ENCODE peak calls at places on chromosome X, in eight cellular contexts. One of them, this sample, is unnamed.

GRCh38 chrX:17372052-17372451 is 2.9 kb upstream of the NHS start:
- DNase-seq in Calu3: no peak
- DNase-seq in endothelial cell: no peak
- DNase-seq in CD4-positive, alpha-beta T cell: no peak
- DNase-seq in RWPE1: no peak
- DNase-seq in lung: no peak
- DNase-seq in psoas muscle: no peak
- DNase-seq in breast epithelium: no peak
- DNase-seq in this sample: no peak

GRCh38 chrX:155857561-155857960 is 23.6 kb upstream of the VAMP7 start:
- DNase-seq in Calu3: peak
- DNase-seq in endothelial cell: no peak
- DNase-seq in CD4-positive, alpha-beta T cell: no peak
- DNase-seq in RWPE1: no peak
- DNase-seq in lung: no peak
- DNase-seq in psoas muscle: no peak
- DNase-seq in breast epithelium: no peak
- DNase-seq in this sample: peak

GRCh38 chrX:45750639-45751038 is 550.0 kb upstream of the DIPK2B start:
- DNase-seq in Calu3: no peak
- DNase-seq in endothelial cell: no peak
- DNase-seq in CD4-positive, alpha-beta T cell: no peak
- DNase-seq in RWPE1: no peak
- DNase-seq in lung: no peak
- DNase-seq in psoas muscle: no peak
- DNase-seq in breast epithelium: no peak
- DNase-seq in this sample: peak

GRCh38 chrX:129700536-129700935 is 38.2 kb upstream of the XPNPEP2 start:
- DNase-seq in Calu3: no peak
- DNase-seq in endothelial cell: no peak
- DNase-seq in CD4-positive, alpha-beta T cell: no peak
- DNase-seq in RWPE1: no peak
- DNase-seq in lung: no peak
- DNase-seq in psoas muscle: no peak
- DNase-seq in breast epithelium: no peak
- DNase-seq in this sample: no peak

GRCh38 chrX:14528629-14529287 is 578 bp upstream of the GLRA2 start:
- DNase-seq in Calu3: peak
- DNase-seq in endothelial cell: peak
- DNase-seq in CD4-positive, alpha-beta T cell: peak
- DNase-seq in RWPE1: peak
- DNase-seq in lung: peak
- DNase-seq in psoas muscle: peak
- DNase-seq in breast epithelium: no peak
- DNase-seq in this sample: peak

GRCh38 chrX:57596109-57596870 is 4.5 kb downstream of the ZXDB start:
- DNase-seq in Calu3: no peak
- DNase-seq in endothelial cell: no peak
- DNase-seq in CD4-positive, alpha-beta T cell: no peak
- DNase-seq in RWPE1: no peak
- DNase-seq in lung: no peak
- DNase-seq in psoas muscle: no peak
- DNase-seq in breast epithelium: no peak
- DNase-seq in this sample: no peak

GRCh38 chrX:44308869-44309268 is 34.6 kb downstream of the EFHC2 start:
- DNase-seq in Calu3: no peak
- DNase-seq in endothelial cell: no peak
- DNase-seq in CD4-positive, alpha-beta T cell: no peak
- DNase-seq in RWPE1: no peak
- DNase-seq in lung: no peak
- DNase-seq in psoas muscle: no peak
- DNase-seq in breast epithelium: no peak
- DNase-seq in this sample: no peak

GRCh38 chrX:9882669-9883446 is 84.3 kb upstream of the CLDN34 start:
- DNase-seq in Calu3: peak
- DNase-seq in endothelial cell: no peak
- DNase-seq in CD4-positive, alpha-beta T cell: no peak
- DNase-seq in RWPE1: no peak
- DNase-seq in lung: peak
- DNase-seq in psoas muscle: no peak
- DNase-seq in breast epithelium: no peak
- DNase-seq in this sample: no peak

GRCh38 chrX:140343226-140343873 is 161.5 kb downstream of the SOX3 start:
- DNase-seq in Calu3: no peak
- DNase-seq in endothelial cell: no peak
- DNase-seq in CD4-positive, alpha-beta T cell: no peak
- DNase-seq in RWPE1: no peak
- DNase-seq in lung: no peak
- DNase-seq in psoas muscle: no peak
- DNase-seq in breast epithelium: no peak
- DNase-seq in this sample: peak

GRCh38 chrX:153438522-153438921 is 7.3 kb downstream of the TREX2 start:
- DNase-seq in Calu3: no peak
- DNase-seq in endothelial cell: no peak
- DNase-seq in CD4-positive, alpha-beta T cell: no peak
- DNase-seq in RWPE1: no peak
- DNase-seq in lung: no peak
- DNase-seq in psoas muscle: no peak
- DNase-seq in breast epithelium: no peak
- DNase-seq in this sample: no peak

GRCh38 chrX:10010686-10011085 is 43.5 kb downstream of the CLDN34 start:
- DNase-seq in Calu3: no peak
- DNase-seq in endothelial cell: no peak
- DNase-seq in CD4-positive, alpha-beta T cell: no peak
- DNase-seq in RWPE1: no peak
- DNase-seq in lung: no peak
- DNase-seq in psoas muscle: no peak
- DNase-seq in breast epithelium: no peak
- DNase-seq in this sample: peak

GRCh38 chrX:150990910-150991309 is 7.8 kb downstream of the HMGB3 start:
- DNase-seq in Calu3: no peak
- DNase-seq in endothelial cell: no peak
- DNase-seq in CD4-positive, alpha-beta T cell: no peak
- DNase-seq in RWPE1: no peak
- DNase-seq in lung: no peak
- DNase-seq in psoas muscle: no peak
- DNase-seq in breast epithelium: no peak
- DNase-seq in this sample: peak

GRCh38 chrX:143854006-143854405 is 29.9 kb upstream of the UBE2NL start:
- DNase-seq in Calu3: no peak
- DNase-seq in endothelial cell: no peak
- DNase-seq in CD4-positive, alpha-beta T cell: no peak
- DNase-seq in RWPE1: peak
- DNase-seq in lung: no peak
- DNase-seq in psoas muscle: no peak
- DNase-seq in breast epithelium: no peak
- DNase-seq in this sample: peak

GRCh38 chrX:39752820-39753219 is 344.9 kb downstream of the BCOR start:
- DNase-seq in Calu3: peak
- DNase-seq in endothelial cell: no peak
- DNase-seq in CD4-positive, alpha-beta T cell: no peak
- DNase-seq in RWPE1: no peak
- DNase-seq in lung: no peak
- DNase-seq in psoas muscle: no peak
- DNase-seq in breast epithelium: no peak
- DNase-seq in this sample: peak

GRCh38 chrX:35382966-35383365 is 415.2 kb upstream of the MAGEB16 start:
- DNase-seq in Calu3: no peak
- DNase-seq in endothelial cell: no peak
- DNase-seq in CD4-positive, alpha-beta T cell: no peak
- DNase-seq in RWPE1: no peak
- DNase-seq in lung: no peak
- DNase-seq in psoas muscle: no peak
- DNase-seq in breast epithelium: no peak
- DNase-seq in this sample: no peak

DNA sequence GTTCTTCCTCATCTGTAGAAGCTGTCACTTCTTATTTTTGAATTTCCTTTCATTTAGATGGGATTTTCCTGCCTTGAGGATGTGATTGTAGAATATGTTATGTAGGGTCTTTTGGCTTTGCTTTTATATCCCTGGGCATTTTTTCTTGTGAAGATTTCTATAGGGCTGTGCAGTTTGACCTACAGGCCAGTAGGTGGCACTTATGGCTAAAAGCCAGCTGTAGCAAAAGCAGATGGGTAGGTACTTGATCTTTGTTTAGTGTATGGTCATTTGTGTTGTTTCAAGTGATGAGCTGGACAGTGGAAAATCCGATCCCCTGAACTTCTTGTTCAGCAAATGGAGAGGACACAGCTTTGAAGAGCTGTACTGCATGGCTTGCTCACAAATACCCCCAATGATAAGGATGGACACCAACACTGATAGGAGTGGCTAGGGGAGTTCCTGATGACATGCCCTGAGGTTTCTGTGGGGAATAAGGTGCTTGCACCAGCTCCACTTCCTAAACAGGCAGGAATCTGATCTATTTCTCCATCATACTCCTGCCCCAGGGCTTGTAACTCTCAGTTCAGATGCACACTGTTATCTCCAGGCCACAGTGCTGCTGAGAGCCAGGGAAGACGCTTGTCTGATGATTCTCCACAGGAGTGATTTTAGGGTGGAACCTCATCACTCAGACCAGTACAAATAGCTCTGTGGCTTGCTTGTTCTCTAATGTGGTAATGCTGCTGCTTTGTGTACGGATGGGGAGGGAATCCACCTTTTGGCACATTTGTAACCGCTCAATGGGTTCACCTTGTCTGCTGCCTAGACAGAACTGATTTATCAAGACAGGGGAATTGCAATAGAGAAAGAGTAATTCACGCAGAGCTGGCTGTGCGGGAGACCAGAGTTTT is 417.1 kb upstream of the MAGEB16 start:
- DNase-seq in Calu3: no peak
- DNase-seq in endothelial cell: no peak
- DNase-seq in CD4-positive, alpha-beta T cell: no peak
- DNase-seq in RWPE1: peak
- DNase-seq in lung: no peak
- DNase-seq in psoas muscle: no peak
- DNase-seq in breast epithelium: no peak
- DNase-seq in this sample: peak
- TF ChIP-seq CTCF in Calu3: peak
- TF ChIP-seq CTCF in endothelial cell: peak
- TF ChIP-seq CTCF in CD4-positive, alpha-beta T cell: no peak
- TF ChIP-seq CTCF in RWPE1: peak
- TF ChIP-seq CTCF in lung: no peak
- TF ChIP-seq CTCF in psoas muscle: peak
- TF ChIP-seq CTCF in breast epithelium: peak
- TF ChIP-seq CTCF in this sample: peak

DNA sequence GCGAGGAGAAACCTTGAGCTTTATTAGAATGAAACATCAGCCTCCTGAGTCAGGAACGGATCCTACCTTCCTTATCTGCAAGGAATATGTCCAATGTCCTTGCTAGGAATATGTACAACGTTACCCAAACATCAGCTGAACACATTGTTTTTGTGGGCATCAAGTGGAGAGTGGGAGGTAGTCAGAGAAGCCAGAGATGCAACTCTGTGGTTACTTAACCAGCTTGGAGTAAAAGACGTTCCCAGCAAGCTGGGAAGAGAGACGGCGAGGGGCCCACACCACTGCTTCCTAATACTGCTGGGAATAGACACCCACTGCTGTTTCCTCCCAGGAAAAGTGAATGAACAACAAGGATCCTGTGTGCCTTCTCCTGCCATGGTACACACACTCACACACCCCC is 74.4 kb upstream of the PLAC1 start:
- DNase-seq in Calu3: no peak
- DNase-seq in endothelial cell: no peak
- DNase-seq in CD4-positive, alpha-beta T cell: no peak
- DNase-seq in RWPE1: no peak
- DNase-seq in lung: no peak
- DNase-seq in psoas muscle: no peak
- DNase-seq in breast epithelium: no peak
- DNase-seq in this sample: no peak
- TF ChIP-seq CTCF in Calu3: no peak
- TF ChIP-seq CTCF in endothelial cell: no peak
- TF ChIP-seq CTCF in CD4-positive, alpha-beta T cell: no peak
- TF ChIP-seq CTCF in RWPE1: no peak
- TF ChIP-seq CTCF in lung: no peak
- TF ChIP-seq CTCF in psoas muscle: no peak
- TF ChIP-seq CTCF in breast epithelium: no peak
- TF ChIP-seq CTCF in this sample: no peak

DNA sequence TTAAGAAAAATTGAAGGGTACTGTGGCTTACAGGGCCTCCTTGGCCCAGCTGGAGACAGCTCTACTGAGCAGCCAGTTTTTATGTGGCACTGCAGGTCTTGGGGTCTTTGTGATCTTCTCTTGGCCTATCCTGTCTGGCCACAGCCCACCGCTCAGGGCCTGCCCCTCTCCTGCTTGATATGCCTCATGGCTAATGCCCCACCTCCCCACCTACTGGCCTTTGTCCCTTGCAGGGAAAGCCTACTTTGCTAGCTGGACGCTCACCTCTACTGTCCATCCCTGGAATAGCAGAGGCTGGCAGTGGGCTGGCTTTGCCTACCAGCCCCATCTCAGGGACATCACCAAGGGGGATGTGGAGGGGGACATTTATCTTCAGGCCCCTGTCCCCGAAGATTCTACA is 134.1 kb downstream of the PJA1 start:
- DNase-seq in Calu3: peak
- DNase-seq in endothelial cell: no peak
- DNase-seq in CD4-positive, alpha-beta T cell: no peak
- DNase-seq in RWPE1: no peak
- DNase-seq in lung: peak
- DNase-seq in psoas muscle: no peak
- DNase-seq in breast epithelium: no peak
- DNase-seq in this sample: no peak
- TF ChIP-seq CTCF in Calu3: no peak
- TF ChIP-seq CTCF in endothelial cell: no peak
- TF ChIP-seq CTCF in CD4-positive, alpha-beta T cell: no peak
- TF ChIP-seq CTCF in RWPE1: no peak
- TF ChIP-seq CTCF in lung: no peak
- TF ChIP-seq CTCF in psoas muscle: no peak
- TF ChIP-seq CTCF in breast epithelium: no peak
- TF ChIP-seq CTCF in this sample: peak

GRCh38 chrX:132592880-132593279 is 104.0 kb upstream of the MBNL3 start:
- DNase-seq in Calu3: peak
- DNase-seq in endothelial cell: peak
- DNase-seq in CD4-positive, alpha-beta T cell: no peak
- DNase-seq in RWPE1: no peak
- DNase-seq in lung: no peak
- DNase-seq in psoas muscle: no peak
- DNase-seq in breast epithelium: no peak
- DNase-seq in this sample: no peak
- TF ChIP-seq CTCF in Calu3: peak
- TF ChIP-seq CTCF in endothelial cell: no peak
- TF ChIP-seq CTCF in CD4-positive, alpha-beta T cell: no peak
- TF ChIP-seq CTCF in RWPE1: no peak
- TF ChIP-seq CTCF in lung: no peak
- TF ChIP-seq CTCF in psoas muscle: peak
- TF ChIP-seq CTCF in breast epithelium: peak
- TF ChIP-seq CTCF in this sample: peak

This sample was measured in MCF 10A.